ENCODE peak calls at places on chromosomes 5 and 9, in four cellular contexts. F, Z, I and S are unnamed samples.

GRCh38 chr9:86734762-86735161 is 212.5 kb downstream of the GAS1 start:
- DNase-seq in F (no peak), Z (no peak), I (no peak), S (no peak)

GRCh38 chr9:135069556-135070197 is 17.8 kb upstream of the OLFM1 start:
- DNase-seq in F (no peak), Z (no peak), I (no peak), S (no peak)

GRCh38 chr5:146647656-146648199 is 131.7 kb upstream of the GPR151 start:
- DNase-seq in F (no peak), Z (no peak), I (no peak), S (no peak)

GRCh38 chr9:121725008-121725795 is 73.8 kb downstream of the DAB2IP start:
- DNase-seq in F (no peak), Z (peak), I (peak), S (peak)

GRCh38 chr9:128007566-128008138 is 26.9 kb upstream of the EEIG1 start:
- DNase-seq in F (peak), Z (peak), I (peak), S (no peak)

GRCh38 chr9:126880947-126881332 is 20.5 kb downstream of the ZBTB34 start:
- DNase-seq in F (no peak), Z (no peak), I (no peak), S (no peak)

GRCh38 chr9:22214021-22214420 is 204.9 kb upstream of the CDKN2B start:
- DNase-seq in F (no peak), Z (no peak), I (peak), S (no peak)

GRCh38 chr5:153542536-153542935 is 52.1 kb downstream of the GRIA1 start:
- DNase-seq in F (no peak), Z (no peak), I (no peak), S (no peak)

GRCh38 chr9:38228331-38229122 is 159.5 kb upstream of the SHB start:
- DNase-seq in F (no peak), Z (no peak), I (no peak), S (no peak)

GRCh38 chr5:156587012-156587411 is 260.0 kb downstream of the SGCD start:
- DNase-seq in F (no peak), Z (no peak), I (no peak), S (no peak)

GRCh38 chr9:6641561-6641960 is 4.0 kb downstream of the GLDC start:
- DNase-seq in F (no peak), Z (no peak), I (no peak), S (no peak)

GRCh38 chr9:35615981-35616680 is 2.1 kb downstream of the CD72 start:
- DNase-seq in F (no peak), Z (no peak), I (no peak), S (no peak)

GRCh38 chr5:180832638-180833068 is 28.4 kb downstream of the ZFP62 start:
- DNase-seq in F (no peak), Z (no peak), I (no peak), S (no peak)

GRCh38 chr9:95770653-95771131 is 104.8 kb upstream of the ERCC6L2 start:
- DNase-seq in F (no peak), Z (no peak), I (no peak), S (no peak)

GRCh38 chr5:83955916-83956315 is 235.3 kb upstream of the HAPLN1 start:
- DNase-seq in F (no peak), Z (peak), I (peak), S (no peak)